ENCODE peak calls at places on chromosome 7, in seven cellular contexts. One of them, this sample, is unnamed.

GRCh38 chr7:97021443-97022261 is 3.0 kb downstream of the DLX5 start:
- DNase-seq in GM12865: no peak
- DNase-seq in epithelial cell of esophagus: no peak
- DNase-seq in tibial nerve: no peak
- DNase-seq in tibial artery: no peak
- DNase-seq in CD8-positive, alpha-beta T cell: no peak
- DNase-seq in kidney epithelial cell: no peak
- DNase-seq in this sample: no peak

GRCh38 chr7:18890134-18890533 is 227.3 kb downstream of the TWIST1 start:
- DNase-seq in tibial artery: no peak
- DNase-seq in tibial nerve: no peak
- DNase-seq in CD8-positive, alpha-beta T cell: no peak
- DNase-seq in GM12865: no peak
- DNase-seq in kidney epithelial cell: no peak
- DNase-seq in epithelial cell of esophagus: peak
- DNase-seq in this sample: no peak

GRCh38 chr7:5495581-5496375 is 72.1 kb upstream of the TNRC18 start:
- DNase-seq in tibial nerve: no peak
- DNase-seq in kidney epithelial cell: no peak
- DNase-seq in tibial artery: peak
- DNase-seq in epithelial cell of esophagus: peak
- DNase-seq in GM12865: no peak
- DNase-seq in CD8-positive, alpha-beta T cell: no peak
- DNase-seq in this sample: no peak

GRCh38 chr7:55128693-55129394 is 110.0 kb downstream of the EGFR start:
- DNase-seq in CD8-positive, alpha-beta T cell: no peak
- DNase-seq in tibial artery: no peak
- DNase-seq in epithelial cell of esophagus: no peak
- DNase-seq in tibial nerve: peak
- DNase-seq in GM12865: no peak
- DNase-seq in kidney epithelial cell: no peak
- DNase-seq in this sample: no peak

GRCh38 chr7:4753610-4754432 is 21.6 kb upstream of the AP5Z1 start:
- DNase-seq in kidney epithelial cell: no peak
- DNase-seq in tibial artery: peak
- DNase-seq in epithelial cell of esophagus: peak
- DNase-seq in CD8-positive, alpha-beta T cell: peak
- DNase-seq in tibial nerve: peak
- DNase-seq in GM12865: peak
- DNase-seq in this sample: peak

GRCh38 chr7:7354674-7355073 is 172.3 kb downstream of the C1GALT1 start:
- DNase-seq in kidney epithelial cell: peak
- DNase-seq in epithelial cell of esophagus: peak
- DNase-seq in GM12865: no peak
- DNase-seq in tibial nerve: no peak
- DNase-seq in CD8-positive, alpha-beta T cell: no peak
- DNase-seq in tibial artery: no peak
- DNase-seq in this sample: no peak

GRCh38 chr7:91749418-91749817 is 131.1 kb downstream of the MTERF1 start:
- DNase-seq in tibial nerve: no peak
- DNase-seq in tibial artery: no peak
- DNase-seq in CD8-positive, alpha-beta T cell: no peak
- DNase-seq in GM12865: no peak
- DNase-seq in kidney epithelial cell: no peak
- DNase-seq in epithelial cell of esophagus: no peak
- DNase-seq in this sample: no peak

GRCh38 chr7:106294334-106294733 is 9.6 kb upstream of the NAMPT start:
- DNase-seq in tibial nerve: no peak
- DNase-seq in kidney epithelial cell: no peak
- DNase-seq in tibial artery: no peak
- DNase-seq in GM12865: no peak
- DNase-seq in epithelial cell of esophagus: no peak
- DNase-seq in CD8-positive, alpha-beta T cell: no peak
- DNase-seq in this sample: no peak

GRCh38 chr7:25495342-25495855 is 267.1 kb upstream of the NPVF start:
- DNase-seq in kidney epithelial cell: no peak
- DNase-seq in tibial artery: no peak
- DNase-seq in GM12865: no peak
- DNase-seq in epithelial cell of esophagus: no peak
- DNase-seq in CD8-positive, alpha-beta T cell: no peak
- DNase-seq in tibial nerve: peak
- DNase-seq in this sample: no peak

DNA sequence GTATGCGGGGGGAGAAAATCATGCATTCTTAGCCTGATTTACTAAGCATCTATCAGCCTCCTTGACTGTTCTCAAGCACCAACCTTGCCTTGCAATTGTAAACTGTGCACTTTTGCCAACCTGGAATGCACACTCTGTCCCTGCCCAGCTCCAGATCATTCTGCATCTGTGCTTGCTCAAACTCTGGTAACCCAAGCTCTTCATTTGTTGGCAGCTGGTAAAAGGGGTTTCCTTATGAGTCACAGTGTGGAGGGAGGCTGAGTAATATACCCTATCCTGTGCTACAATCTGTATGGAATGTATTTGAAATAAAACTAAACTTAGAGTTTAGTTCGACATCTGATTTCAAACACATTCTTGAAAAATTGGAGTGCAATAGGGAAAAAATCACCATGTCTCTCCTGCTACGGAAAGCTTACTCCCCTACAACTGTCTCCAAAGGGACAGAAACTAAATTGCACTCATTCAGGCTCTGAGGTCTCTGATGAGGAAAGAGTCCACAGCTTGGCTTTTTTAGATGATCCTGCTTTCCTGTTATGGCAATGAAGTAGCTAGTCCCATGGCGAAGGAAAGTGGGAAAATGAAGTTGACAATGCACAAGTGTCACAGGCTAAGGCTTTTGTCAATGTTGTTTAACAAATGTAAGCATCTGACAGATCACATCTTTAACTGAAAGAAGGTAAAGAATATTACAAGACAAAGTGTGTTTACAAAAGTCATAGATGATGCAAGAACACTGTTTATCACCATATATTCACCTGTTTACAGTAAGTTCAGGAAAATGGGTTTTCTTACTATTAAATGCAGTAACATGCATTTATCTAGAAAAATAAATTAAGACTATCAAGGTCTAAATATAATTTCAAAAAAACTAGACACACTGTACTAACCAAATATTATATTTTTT is 61.9 kb downstream of the TES start:
- DNase-seq in tibial nerve: peak
- DNase-seq in epithelial cell of esophagus: peak
- DNase-seq in CD8-positive, alpha-beta T cell: no peak
- DNase-seq in GM12865: peak
- DNase-seq in kidney epithelial cell: peak
- DNase-seq in tibial artery: peak
- DNase-seq in this sample: no peak
- H3K4me3 ChIP-seq in tibial nerve: no peak
- H3K4me3 ChIP-seq in epithelial cell of esophagus: no peak
- H3K4me3 ChIP-seq in CD8-positive, alpha-beta T cell: no peak
- H3K4me3 ChIP-seq in GM12865: no peak
- H3K4me3 ChIP-seq in kidney epithelial cell: no peak
- H3K4me3 ChIP-seq in tibial artery: peak
- H3K4me3 ChIP-seq in this sample: no peak

GRCh38 chr7:39609462-39610149 is 13.8 kb upstream of the RALA start:
- DNase-seq in kidney epithelial cell: no peak
- DNase-seq in CD8-positive, alpha-beta T cell: no peak
- DNase-seq in tibial artery: no peak
- DNase-seq in epithelial cell of esophagus: no peak
- DNase-seq in GM12865: peak
- DNase-seq in tibial nerve: no peak
- DNase-seq in this sample: peak
- TF ChIP-seq CTCF in kidney epithelial cell: no peak
- TF ChIP-seq CTCF in CD8-positive, alpha-beta T cell: no peak
- TF ChIP-seq CTCF in tibial artery: no peak
- TF ChIP-seq CTCF in epithelial cell of esophagus: no peak
- TF ChIP-seq CTCF in GM12865: no peak
- TF ChIP-seq CTCF in tibial nerve: no peak
- TF ChIP-seq CTCF in this sample: no peak

GRCh38 chr7:27183682-27184341 is 1.2 kb downstream of the HOXA11 start:
- DNase-seq in tibial nerve: no peak
- DNase-seq in epithelial cell of esophagus: no peak
- DNase-seq in CD8-positive, alpha-beta T cell: no peak
- DNase-seq in kidney epithelial cell: no peak
- DNase-seq in GM12865: no peak
- DNase-seq in tibial artery: peak
- DNase-seq in this sample: no peak
- H3K4me3 ChIP-seq in tibial nerve: peak
- H3K4me3 ChIP-seq in epithelial cell of esophagus: peak
- H3K4me3 ChIP-seq in CD8-positive, alpha-beta T cell: no peak
- H3K4me3 ChIP-seq in kidney epithelial cell: peak
- H3K4me3 ChIP-seq in GM12865: no peak
- H3K4me3 ChIP-seq in tibial artery: peak
- H3K4me3 ChIP-seq in this sample: peak

GRCh38 chr7:80678703-80679102 is 40.3 kb downstream of the CD36 start:
- DNase-seq in tibial artery: no peak
- DNase-seq in epithelial cell of esophagus: no peak
- DNase-seq in CD8-positive, alpha-beta T cell: no peak
- DNase-seq in kidney epithelial cell: no peak
- DNase-seq in GM12865: no peak
- DNase-seq in tibial nerve: no peak
- DNase-seq in this sample: no peak

GRCh38 chr7:80682744-80683143 is 44.3 kb downstream of the CD36 start:
- DNase-seq in epithelial cell of esophagus: no peak
- DNase-seq in CD8-positive, alpha-beta T cell: no peak
- DNase-seq in kidney epithelial cell: no peak
- DNase-seq in GM12865: no peak
- DNase-seq in tibial nerve: no peak
- DNase-seq in tibial artery: no peak
- DNase-seq in this sample: no peak

GRCh38 chr7:80680159-80680903 is 41.9 kb downstream of the CD36 start:
- DNase-seq in tibial artery: no peak
- DNase-seq in kidney epithelial cell: no peak
- DNase-seq in epithelial cell of esophagus: no peak
- DNase-seq in tibial nerve: no peak
- DNase-seq in GM12865: no peak
- DNase-seq in CD8-positive, alpha-beta T cell: no peak
- DNase-seq in this sample: peak

GRCh38 chr7:80677629-80678028 is 39.2 kb downstream of the CD36 start:
- DNase-seq in kidney epithelial cell: no peak
- DNase-seq in tibial artery: no peak
- DNase-seq in CD8-positive, alpha-beta T cell: no peak
- DNase-seq in GM12865: no peak
- DNase-seq in tibial nerve: no peak
- DNase-seq in epithelial cell of esophagus: peak
- DNase-seq in this sample: no peak

DNA sequence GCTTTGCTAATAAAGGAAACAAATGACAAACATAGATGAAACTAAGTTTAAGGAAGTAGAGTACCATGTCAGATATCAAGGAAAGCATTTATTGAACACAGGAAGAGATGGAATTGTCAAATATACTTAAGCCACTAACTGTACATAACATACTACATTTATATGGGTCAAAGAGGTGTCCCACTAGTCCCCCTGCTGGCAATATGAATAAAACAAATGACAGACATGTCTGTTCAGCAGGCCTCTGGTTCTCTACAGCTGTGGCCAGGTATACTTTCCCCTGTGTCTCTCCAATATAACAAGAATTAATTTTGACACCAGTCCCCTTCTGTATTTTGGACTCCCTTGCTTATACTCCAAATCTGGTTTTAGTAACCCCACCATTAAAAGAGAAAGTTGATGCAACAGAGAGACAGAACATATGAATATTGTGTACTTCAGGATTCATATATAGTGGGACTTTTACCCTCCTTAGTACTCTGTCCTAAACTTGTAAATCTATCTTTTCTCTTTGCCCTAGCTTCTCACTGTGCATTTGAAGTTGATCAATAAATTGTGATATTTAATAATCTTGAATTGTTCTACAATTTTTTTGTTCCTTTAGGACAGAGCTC is 42.9 kb downstream of the CD36 start:
- DNase-seq in tibial nerve: no peak
- DNase-seq in epithelial cell of esophagus: peak
- DNase-seq in CD8-positive, alpha-beta T cell: no peak
- DNase-seq in GM12865: peak
- DNase-seq in kidney epithelial cell: no peak
- DNase-seq in tibial artery: no peak
- DNase-seq in this sample: no peak
- TF ChIP-seq CTCF in tibial nerve: no peak
- TF ChIP-seq CTCF in epithelial cell of esophagus: peak
- TF ChIP-seq CTCF in CD8-positive, alpha-beta T cell: no peak
- TF ChIP-seq CTCF in GM12865: peak
- TF ChIP-seq CTCF in kidney epithelial cell: peak
- TF ChIP-seq CTCF in tibial artery: no peak
- TF ChIP-seq CTCF in this sample: peak

DNA sequence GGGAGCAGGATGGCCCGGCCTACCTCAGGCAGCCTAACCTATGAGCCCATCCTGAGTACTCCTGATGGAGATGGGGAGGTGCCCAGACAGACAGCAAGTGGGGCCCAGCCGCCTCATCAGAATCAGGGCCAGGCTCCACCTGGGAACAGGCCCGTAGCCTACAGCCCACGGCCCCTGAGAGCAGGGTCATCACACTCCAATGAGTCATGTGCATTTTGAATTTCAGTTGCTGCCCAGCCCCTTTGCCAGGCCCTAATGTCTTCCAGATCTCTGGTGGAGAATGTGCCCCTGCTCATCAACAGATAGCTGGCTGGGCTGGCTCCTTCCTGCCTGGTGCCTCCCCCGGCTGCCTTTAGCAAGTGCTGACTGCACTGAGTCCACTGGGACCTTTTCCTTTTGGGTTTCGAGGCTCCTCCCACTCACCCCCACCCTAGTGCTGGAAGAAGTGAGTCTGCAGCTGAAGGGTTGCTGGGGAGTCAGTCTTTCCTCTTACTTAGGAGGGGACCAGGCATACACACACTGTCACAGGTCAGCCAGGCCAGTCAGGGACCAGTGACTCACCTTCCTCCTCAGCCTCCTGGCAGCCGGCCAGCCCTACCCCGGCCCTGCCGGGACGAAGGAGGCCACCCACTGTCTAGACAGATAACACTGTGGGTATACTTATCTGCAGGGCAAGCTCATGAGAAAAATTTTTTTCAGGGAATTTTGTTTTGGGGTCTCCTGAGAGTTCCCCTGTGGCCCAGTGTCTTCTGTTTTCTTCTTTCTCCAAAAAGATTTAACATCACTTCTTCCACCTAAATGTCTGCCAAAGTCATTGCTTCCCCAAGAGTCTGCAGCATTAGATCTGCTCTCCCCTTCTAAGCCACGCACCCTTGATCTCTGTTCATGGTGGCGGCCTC is 9.1 kb upstream of the ASIC3 start:
- DNase-seq in kidney epithelial cell: peak
- DNase-seq in epithelial cell of esophagus: peak
- DNase-seq in tibial artery: peak
- DNase-seq in tibial nerve: peak
- DNase-seq in CD8-positive, alpha-beta T cell: no peak
- DNase-seq in GM12865: no peak
- DNase-seq in this sample: no peak
- H3K4me3 ChIP-seq in kidney epithelial cell: no peak
- H3K4me3 ChIP-seq in epithelial cell of esophagus: no peak
- H3K4me3 ChIP-seq in tibial artery: no peak
- H3K4me3 ChIP-seq in tibial nerve: no peak
- H3K4me3 ChIP-seq in CD8-positive, alpha-beta T cell: no peak
- H3K4me3 ChIP-seq in GM12865: no peak
- H3K4me3 ChIP-seq in this sample: no peak